ENCODE peak calls at places on chromosomes 13 and 19, in nine cellular contexts. C is endothelial cell of umbilical vein, V is lower leg skin, E is esophagus muscularis mucosa, A is SK-N-SH, H is mucosa of descending colon, K is stomach, Y is choroid plexus epithelial cell, O is mammary epithelial cell. Z is an unnamed sample.

GRCh38 chr13:81487151-81487550 is 1146.2 kb upstream of the SPRY2 start:
- DNase-seq in C (no peak), V (no peak), E (no peak), A (peak), H (no peak), K (no peak), Y (peak), O (peak), Z (peak)

GRCh38 chr13:33707449-33707848 is 110.5 kb upstream of the RFC3 start:
- DNase-seq in C (no peak), V (no peak), E (no peak), A (no peak), H (no peak), K (no peak), Y (no peak), O (no peak), Z (no peak)

GRCh38 chr13:80572308-80572676 is 231.4 kb upstream of the SPRY2 start:
- DNase-seq in C (no peak), V (no peak), E (no peak), A (peak), H (no peak), K (no peak), Y (no peak), O (no peak), Z (no peak)

GRCh38 chr13:97889803-97890202 is 63.7 kb upstream of the IPO5 start:
- DNase-seq in C (peak), V (no peak), E (no peak), A (no peak), H (no peak), K (no peak), Y (no peak), O (no peak), Z (no peak)

GRCh38 chr13:92054389-92054788 is 656.0 kb downstream of the GPC5 start:
- DNase-seq in C (no peak), V (no peak), E (no peak), A (no peak), H (no peak), K (no peak), Y (no peak), O (no peak), Z (no peak)

GRCh38 chr19:42232435-42232834 is 10.0 kb downstream of the GSK3A start:
- DNase-seq in C (no peak), V (no peak), E (no peak), A (no peak), H (no peak), K (no peak), Y (no peak), O (no peak), Z (no peak)

GRCh38 chr19:40235238-40236025 is 8.9 kb upstream of the CCNP start:
- DNase-seq in C (no peak), V (no peak), E (no peak), A (no peak), H (no peak), K (no peak), Y (no peak), O (no peak), Z (no peak)

GRCh38 chr13:39509616-39510015 is 93.4 kb downstream of the LHFPL6 start:
- DNase-seq in C (no peak), V (no peak), E (no peak), A (no peak), H (no peak), K (no peak), Y (no peak), O (no peak), Z (no peak)

GRCh38 chr19:50803633-50804419 is 13.6 kb downstream of the ACP4 start:
- DNase-seq in C (peak), V (no peak), E (no peak), A (peak), H (no peak), K (no peak), Y (peak), O (no peak), Z (no peak)

GRCh38 chr13:78022164-78022877 is 103.7 kb upstream of the EDNRB start:
- DNase-seq in C (peak), V (no peak), E (no peak), A (no peak), H (no peak), K (peak), Y (peak), O (peak), Z (peak)

GRCh38 chr19:8665468-8666213 is 33.0 kb downstream of the ACTL9 start:
- DNase-seq in C (no peak), V (no peak), E (no peak), A (no peak), H (no peak), K (no peak), Y (no peak), O (no peak), Z (no peak)

GRCh38 chr19:8666814-8667405 is 31.7 kb downstream of the ACTL9 start:
- DNase-seq in C (no peak), V (no peak), E (no peak), A (no peak), H (no peak), K (no peak), Y (no peak), O (no peak), Z (no peak)

GRCh38 chr19:8663920-8664670 is 33.7 kb downstream of the NFILZ start:
- DNase-seq in C (no peak), V (no peak), E (no peak), A (no peak), H (peak), K (no peak), Y (no peak), O (no peak), Z (no peak)

GRCh38 chr19:8662263-8662662 is 31.8 kb downstream of the NFILZ start:
- DNase-seq in C (no peak), V (no peak), E (no peak), A (no peak), H (no peak), K (no peak), Y (no peak), O (no peak), Z (no peak)

DNA sequence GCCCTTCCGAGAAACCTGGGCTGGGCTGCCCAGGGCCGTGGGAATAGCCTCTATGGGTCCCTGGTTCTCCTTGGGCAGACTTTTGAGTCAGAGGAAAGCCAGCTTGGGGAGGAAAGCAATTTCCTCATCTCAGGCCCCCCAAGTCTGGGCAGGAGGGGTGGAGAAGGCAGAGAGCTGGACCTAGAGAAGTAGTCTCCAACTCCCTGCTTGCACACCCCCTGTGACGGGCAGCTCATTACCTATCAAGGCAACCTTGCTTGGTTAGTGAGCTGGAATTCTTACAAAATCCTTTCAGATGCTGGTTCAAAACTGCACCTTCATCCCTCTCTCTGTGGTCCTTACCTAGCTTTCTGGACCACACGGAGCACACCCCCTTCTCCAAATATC is 33.9 kb downstream of the ACTL9 start:
- DNase-seq in C (no peak), V (no peak), E (no peak), A (no peak), H (no peak), K (no peak), Y (no peak), O (no peak), Z (no peak)
- H3K4me3 ChIP-seq in C (no peak), V (no peak), E (no peak), A (no peak), H (no peak), K (no peak), Y (no peak), O (no peak), Z (no peak)

GRCh38 chr19:8322638-8322997 is 1.3 kb downstream of the RPS28 start:
- DNase-seq in C (no peak), V (no peak), E (no peak), A (no peak), H (no peak), K (no peak), Y (no peak), O (no peak), Z (no peak)

GRCh38 chr19:8321760-8322637 is 703 bp downstream of the RPS28 start:
- DNase-seq in C (no peak), V (no peak), E (no peak), A (no peak), H (no peak), K (no peak), Y (no peak), O (no peak), Z (no peak)

GRCh38 chr19:8325454-8325853 is 4.2 kb downstream of the RPS28 start:
- DNase-seq in C (no peak), V (no peak), E (no peak), A (no peak), H (no peak), K (no peak), Y (no peak), O (no peak), Z (no peak)

GRCh38 chr19:8323781-8324185 is 2.5 kb downstream of the RPS28 start:
- DNase-seq in C (peak), V (no peak), E (no peak), A (no peak), H (peak), K (no peak), Y (no peak), O (no peak), Z (no peak)

GRCh38 chr19:8324186-8325050 is 3.1 kb downstream of the RPS28 start:
- DNase-seq in C (no peak), V (no peak), E (no peak), A (no peak), H (peak), K (no peak), Y (no peak), O (no peak), Z (no peak)
- TF ChIP-seq CTCF in C (peak), V (no peak), E (no peak), A (no peak), H (no peak), K (no peak), Y (peak), O (peak), Z (no peak)

DNA sequence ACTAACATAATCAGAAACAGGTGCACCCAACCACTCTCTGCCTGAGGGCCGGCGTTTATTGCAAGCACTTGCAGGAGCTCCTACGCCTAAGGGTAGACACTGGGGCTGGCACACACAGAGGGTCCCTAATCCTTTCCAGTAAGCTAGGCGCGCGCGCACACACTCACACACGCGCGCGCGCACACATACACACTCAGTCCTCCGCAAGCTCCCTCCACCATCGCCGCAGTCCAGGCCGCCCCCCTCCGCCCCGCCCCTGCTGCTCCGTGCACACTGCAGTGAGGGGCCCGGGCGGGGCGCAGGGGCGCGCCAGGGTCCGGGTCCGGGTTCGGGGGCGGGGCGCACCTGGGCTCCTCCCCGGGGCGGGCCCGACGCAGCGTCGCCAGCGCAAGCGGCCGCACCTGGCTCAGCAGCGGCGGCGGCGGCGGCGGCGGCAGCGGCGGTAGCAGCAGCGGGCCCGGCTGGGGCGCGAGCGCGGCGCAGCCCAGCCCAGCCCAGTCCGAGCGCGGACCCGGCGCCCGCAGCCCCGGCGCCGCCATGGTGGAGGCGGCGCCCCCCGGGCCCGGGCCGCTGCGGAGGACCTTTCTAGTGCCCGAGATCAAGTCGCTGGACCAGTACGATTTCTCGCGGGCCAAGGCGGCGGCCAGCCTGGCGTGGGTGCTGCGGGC is at the start of gene CAMSAP3:
- DNase-seq in C (no peak), V (no peak), E (no peak), A (peak), H (peak), K (peak), Y (no peak), O (peak), Z (no peak)
- H3K4me3 ChIP-seq in C (no peak), V (peak), E (peak), A (peak), H (peak), K (peak), Y (no peak), O (peak), Z (peak)

DNA sequence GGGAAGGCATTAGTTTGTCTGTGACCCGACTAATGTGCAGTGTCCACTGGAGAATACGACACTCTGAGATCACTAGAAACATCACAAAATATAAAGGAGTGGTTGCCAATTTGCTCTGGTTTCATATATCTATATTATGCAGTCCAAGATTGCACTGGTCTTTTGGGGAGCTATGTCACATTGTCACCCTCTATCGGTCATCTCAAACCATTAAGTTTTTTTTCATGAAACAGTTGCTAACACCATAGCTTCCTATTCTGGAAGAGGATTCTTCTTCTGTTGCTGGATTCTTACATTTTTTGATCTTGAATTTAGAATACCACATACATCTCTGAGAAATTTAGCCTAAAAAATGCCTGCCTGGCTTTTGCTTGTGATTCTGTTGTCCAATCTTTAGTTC is 168.6 kb downstream of the LACC1 start:
- DNase-seq in C (no peak), V (no peak), E (no peak), A (no peak), H (no peak), K (no peak), Y (peak), O (no peak), Z (no peak)
- TF ChIP-seq CTCF in C (no peak), V (no peak), E (no peak), A (peak), H (no peak), K (no peak), Y (no peak), O (no peak), Z (no peak)

DNA sequence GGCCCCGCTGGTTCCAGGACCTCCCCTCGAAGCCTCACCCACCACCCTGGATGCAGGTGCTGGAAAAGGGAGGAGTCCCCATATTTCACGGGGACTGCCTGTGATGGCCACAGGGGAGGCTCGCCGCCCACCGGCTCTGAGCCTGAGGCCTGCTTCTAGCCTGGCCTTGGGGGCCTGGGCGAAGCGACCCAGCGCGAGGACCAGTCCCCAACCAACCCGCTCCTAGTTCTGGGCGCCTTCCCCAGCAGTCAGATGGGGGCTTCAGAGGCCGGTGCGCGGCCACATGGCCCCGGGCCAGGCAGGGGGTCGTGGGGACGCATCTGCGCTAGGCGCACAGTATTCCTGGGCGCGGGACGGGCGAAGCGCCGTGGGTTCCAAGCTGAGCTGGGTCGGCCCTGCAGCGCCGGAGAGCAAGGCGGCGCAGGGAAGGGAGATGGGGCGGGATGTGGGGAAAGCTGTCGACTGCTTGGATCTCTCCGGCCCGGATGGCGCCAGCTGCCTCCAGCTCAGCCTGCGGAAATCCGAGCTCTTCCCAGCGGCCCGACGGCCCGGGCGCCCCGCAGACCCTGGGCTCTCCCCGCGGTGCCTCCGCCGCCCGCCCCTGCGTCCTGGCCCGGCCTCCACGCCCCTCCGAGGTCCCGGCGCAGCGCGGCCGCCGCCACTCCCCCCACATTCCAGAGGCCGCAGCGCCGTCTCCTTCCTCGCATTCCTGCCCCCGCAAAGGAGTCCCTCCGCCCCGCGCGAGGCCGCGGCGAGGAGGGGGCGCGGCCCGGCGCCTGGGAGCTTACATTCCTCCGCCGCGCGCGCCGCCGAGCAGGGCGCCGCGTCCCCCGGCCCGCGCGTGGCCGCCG is at the start of gene WTIP:
- DNase-seq in C (peak), V (peak), E (no peak), A (peak), H (no peak), K (peak), Y (peak), O (peak), Z (peak)
- H3K4me3 ChIP-seq in C (peak), V (peak), E (peak), A (peak), H (peak), K (peak), Y (peak), O (peak), Z (peak)

Z was measured in astrocyte of the spinal cord.